ENCODE peak calls at places on chromosome 2, in four cellular contexts. One of them, this sample, is unnamed.

GRCh38 chr2:86622409-86622877 is 1.2 kb downstream of the RNF103 start:
- DNase-seq in astrocyte of the cerebellum: no peak
- DNase-seq in cardiac muscle cell: peak; percentile 22
- DNase-seq in left ventricle myocardium inferior: peak; percentile 21
- DNase-seq in this sample: peak; percentile 15

GRCh38 chr2:178268435-178268834 is 74.1 kb downstream of the OSBPL6 start:
- DNase-seq in astrocyte of the cerebellum: no peak
- DNase-seq in cardiac muscle cell: no peak
- DNase-seq in left ventricle myocardium inferior: no peak
- DNase-seq in this sample: no peak

GRCh38 chr2:216448829-216449228 is 36.5 kb downstream of the SMARCAL1 start:
- DNase-seq in astrocyte of the cerebellum: no peak
- DNase-seq in cardiac muscle cell: no peak
- DNase-seq in left ventricle myocardium inferior: no peak
- DNase-seq in this sample: no peak

GRCh38 chr2:88450186-88450585 is 2.3 kb downstream of the FOXI3 start:
- DNase-seq in astrocyte of the cerebellum: no peak
- DNase-seq in cardiac muscle cell: no peak
- DNase-seq in left ventricle myocardium inferior: no peak
- DNase-seq in this sample: no peak

GRCh38 chr2:85221291-85221690 is 88.1 kb downstream of the TCF7L1 start:
- DNase-seq in astrocyte of the cerebellum: no peak
- DNase-seq in cardiac muscle cell: peak; percentile 14
- DNase-seq in left ventricle myocardium inferior: peak; percentile 58
- DNase-seq in this sample: no peak

GRCh38 chr2:24315669-24316068 is 44.7 kb downstream of the ITSN2 start:
- DNase-seq in astrocyte of the cerebellum: no peak
- DNase-seq in cardiac muscle cell: no peak
- DNase-seq in left ventricle myocardium inferior: no peak
- DNase-seq in this sample: no peak

GRCh38 chr2:101063352-101063751 is 61.3 kb downstream of the RPL31 start:
- DNase-seq in astrocyte of the cerebellum: peak; percentile 69
- DNase-seq in cardiac muscle cell: peak; percentile 95
- DNase-seq in left ventricle myocardium inferior: no peak
- DNase-seq in this sample: no peak

GRCh38 chr2:69073928-69074575 is 61.1 kb downstream of the ANTXR1 start:
- DNase-seq in astrocyte of the cerebellum: no peak
- DNase-seq in cardiac muscle cell: no peak
- DNase-seq in left ventricle myocardium inferior: no peak
- DNase-seq in this sample: no peak

GRCh38 chr2:168773719-168774521 is 28.5 kb upstream of the NOSTRIN start:
- DNase-seq in astrocyte of the cerebellum: peak; percentile 39
- DNase-seq in cardiac muscle cell: peak; percentile 89
- DNase-seq in left ventricle myocardium inferior: peak; percentile 31
- DNase-seq in this sample: peak; percentile 27

GRCh38 chr2:38613126-38613848 is 10.6 kb upstream of the HNRNPLL start:
- DNase-seq in astrocyte of the cerebellum: no peak
- DNase-seq in cardiac muscle cell: no peak
- DNase-seq in left ventricle myocardium inferior: no peak
- DNase-seq in this sample: no peak

GRCh38 chr2:241300000-241300399 is 15.5 kb downstream of the HDLBP start:
- DNase-seq in astrocyte of the cerebellum: no peak
- DNase-seq in cardiac muscle cell: no peak
- DNase-seq in left ventricle myocardium inferior: no peak
- DNase-seq in this sample: no peak
- TF ChIP-seq CTCF in astrocyte of the cerebellum: no peak
- TF ChIP-seq CTCF in cardiac muscle cell: no peak
- TF ChIP-seq CTCF in left ventricle myocardium inferior: no peak
- TF ChIP-seq CTCF in this sample: no peak

GRCh38 chr2:121007490-121007853 is 271.8 kb downstream of the GLI2 start:
- DNase-seq in astrocyte of the cerebellum: no peak
- DNase-seq in cardiac muscle cell: no peak
- DNase-seq in left ventricle myocardium inferior: no peak
- DNase-seq in this sample: no peak

GRCh38 chr2:121006783-121007489 is 271.3 kb downstream of the GLI2 start:
- DNase-seq in astrocyte of the cerebellum: no peak
- DNase-seq in cardiac muscle cell: no peak
- DNase-seq in left ventricle myocardium inferior: no peak
- DNase-seq in this sample: no peak

GRCh38 chr2:121005512-121005911 is 269.8 kb downstream of the GLI2 start:
- DNase-seq in astrocyte of the cerebellum: no peak
- DNase-seq in cardiac muscle cell: no peak
- DNase-seq in left ventricle myocardium inferior: no peak
- DNase-seq in this sample: no peak

GRCh38 chr2:121010998-121011397 is 274.0 kb downstream of the TFCP2L1 start:
- DNase-seq in astrocyte of the cerebellum: no peak
- DNase-seq in cardiac muscle cell: no peak
- DNase-seq in left ventricle myocardium inferior: no peak
- DNase-seq in this sample: no peak

DNA sequence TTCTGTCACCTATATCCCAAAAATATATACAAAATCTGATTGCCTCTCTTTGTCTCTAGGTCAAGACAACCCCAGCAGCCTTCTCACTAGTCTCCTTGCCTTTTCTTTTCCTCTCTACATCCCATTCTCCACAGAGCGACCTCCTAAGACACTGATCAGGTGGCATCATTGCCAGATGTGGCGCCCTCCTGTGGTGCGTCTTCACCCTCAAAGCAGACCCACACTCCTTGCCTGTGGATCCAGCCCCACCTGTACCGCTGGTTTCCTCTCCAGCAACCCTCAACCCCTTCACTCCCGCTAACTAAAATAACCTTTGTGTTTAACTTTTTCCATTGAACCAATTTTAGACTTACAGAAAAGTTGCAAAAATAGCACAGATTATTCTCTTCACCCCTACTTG is 273.3 kb downstream of the GLI2 start:
- DNase-seq in astrocyte of the cerebellum: no peak
- DNase-seq in cardiac muscle cell: peak; percentile 12
- DNase-seq in left ventricle myocardium inferior: no peak
- DNase-seq in this sample: no peak
- TF ChIP-seq CTCF in astrocyte of the cerebellum: no peak
- TF ChIP-seq CTCF in cardiac muscle cell: peak; percentile 35
- TF ChIP-seq CTCF in left ventricle myocardium inferior: no peak
- TF ChIP-seq CTCF in this sample: no peak

GRCh38 chr2:127027715-127028114 is 79.2 kb downstream of the BIN1 start:
- DNase-seq in astrocyte of the cerebellum: no peak
- DNase-seq in cardiac muscle cell: no peak
- DNase-seq in left ventricle myocardium inferior: no peak
- DNase-seq in this sample: no peak
- TF ChIP-seq CTCF in astrocyte of the cerebellum: no peak
- TF ChIP-seq CTCF in cardiac muscle cell: no peak
- TF ChIP-seq CTCF in left ventricle myocardium inferior: no peak
- TF ChIP-seq CTCF in this sample: no peak

GRCh38 chr2:112960230-112960825 is 17.5 kb upstream of the IL36G start:
- DNase-seq in astrocyte of the cerebellum: no peak
- DNase-seq in cardiac muscle cell: no peak
- DNase-seq in left ventricle myocardium inferior: no peak
- DNase-seq in this sample: no peak

GRCh38 chr2:112957511-112957910 is 20.3 kb upstream of the IL36G start:
- DNase-seq in astrocyte of the cerebellum: no peak
- DNase-seq in cardiac muscle cell: no peak
- DNase-seq in left ventricle myocardium inferior: no peak
- DNase-seq in this sample: no peak

GRCh38 chr2:112962308-112963175 is 15.3 kb upstream of the IL36G start:
- DNase-seq in astrocyte of the cerebellum: no peak
- DNase-seq in cardiac muscle cell: no peak
- DNase-seq in left ventricle myocardium inferior: no peak
- DNase-seq in this sample: no peak

GRCh38 chr2:112958428-112959108 is 19.2 kb upstream of the IL36G start:
- DNase-seq in astrocyte of the cerebellum: peak; percentile 36
- DNase-seq in cardiac muscle cell: peak; percentile 78
- DNase-seq in left ventricle myocardium inferior: no peak
- DNase-seq in this sample: peak; percentile 40

GRCh38 chr2:112959109-112959591 is 18.7 kb upstream of the IL36G start:
- DNase-seq in astrocyte of the cerebellum: no peak
- DNase-seq in cardiac muscle cell: no peak
- DNase-seq in left ventricle myocardium inferior: no peak
- DNase-seq in this sample: no peak
- TF ChIP-seq CTCF in astrocyte of the cerebellum: no peak
- TF ChIP-seq CTCF in cardiac muscle cell: no peak
- TF ChIP-seq CTCF in left ventricle myocardium inferior: peak; percentile 7
- TF ChIP-seq CTCF in this sample: peak; percentile 35

GRCh38 chr2:150425121-150425559 is 62.3 kb downstream of the RND3 start:
- DNase-seq in astrocyte of the cerebellum: no peak
- DNase-seq in cardiac muscle cell: peak; percentile 40
- DNase-seq in left ventricle myocardium inferior: peak; percentile 36
- DNase-seq in this sample: peak; percentile 10
- TF ChIP-seq CTCF in astrocyte of the cerebellum: peak; percentile 46
- TF ChIP-seq CTCF in cardiac muscle cell: peak; percentile 47
- TF ChIP-seq CTCF in left ventricle myocardium inferior: peak; percentile 63
- TF ChIP-seq CTCF in this sample: no peak

GRCh38 chr2:222577341-222577740 is 78.6 kb downstream of the FARSB start:
- DNase-seq in astrocyte of the cerebellum: no peak
- DNase-seq in cardiac muscle cell: no peak
- DNase-seq in left ventricle myocardium inferior: no peak
- DNase-seq in this sample: no peak

GRCh38 chr2:222582931-222583330 is 73.0 kb downstream of the FARSB start:
- DNase-seq in astrocyte of the cerebellum: no peak
- DNase-seq in cardiac muscle cell: no peak
- DNase-seq in left ventricle myocardium inferior: no peak
- DNase-seq in this sample: no peak
- TF ChIP-seq CTCF in astrocyte of the cerebellum: peak; percentile 36
- TF ChIP-seq CTCF in cardiac muscle cell: no peak
- TF ChIP-seq CTCF in left ventricle myocardium inferior: peak; percentile 35
- TF ChIP-seq CTCF in this sample: no peak

GRCh38 chr2:172914277-172915003 is 161.2 kb upstream of the MAP3K20 start:
- DNase-seq in astrocyte of the cerebellum: no peak
- DNase-seq in cardiac muscle cell: peak; percentile 27
- DNase-seq in left ventricle myocardium inferior: no peak
- DNase-seq in this sample: no peak
- TF ChIP-seq CTCF in astrocyte of the cerebellum: no peak
- TF ChIP-seq CTCF in cardiac muscle cell: no peak
- TF ChIP-seq CTCF in left ventricle myocardium inferior: no peak
- TF ChIP-seq CTCF in this sample: no peak